ENCODE peak calls at places on chromosomes 4 and X, in four cellular contexts. T, G, B and S are unnamed samples. For H3F3A, the result is how much of the 10 kb centered on the place peaks cover.

GRCh38 chrX:85611926-85612325 is 232.5 kb upstream of the POF1B start:
- DNase-seq in T (peak), G (peak), B (peak), S (peak)

GRCh38 chrX:40996886-40997530 is 88.2 kb upstream of the USP9X start:
- DNase-seq in B (peak), T (peak), G (no peak), S (peak)

GRCh38 chrX:53077207-53078197 is 4.7 kb upstream of the TSPYL2 start:
- DNase-seq in T (no peak), B (no peak), G (no peak), S (peak)

GRCh38 chrX:123425904-123426303 is 241.8 kb downstream of the GRIA3 start:
- DNase-seq in G (no peak), B (peak), T (peak), S (no peak)

GRCh38 chrX:152904151-152905080 is 6.5 kb downstream of the ZNF185 start:
- DNase-seq in B (peak), G (no peak), T (peak), S (peak)

GRCh38 chrX:46961574-46962279 is 49.5 kb downstream of the JADE3 start:
- DNase-seq in B (no peak), T (no peak), G (no peak), S (peak)

GRCh38 chrX:41209853-41210252 is 124.1 kb upstream of the DDX3X start:
- DNase-seq in T (no peak), B (no peak), G (no peak), S (no peak)

GRCh38 chr4:70915048-70915815 is 13.1 kb downstream of the MOB1B start:
- DNase-seq in T (peak), G (no peak), B (peak), S (no peak)

GRCh38 chrX:42778096-42778495 is at the start of gene PPP1R2C:
- DNase-seq in G (no peak), T (no peak), B (no peak), S (no peak)

GRCh38 chrX:54358424-54359211 is 772 bp upstream of the WNK3 start:
- DNase-seq in T (peak), G (no peak), B (no peak), S (peak)

GRCh38 chr4:174222266-174222872 is 61.1 kb downstream of the FBXO8 start:
- DNase-seq in T (peak), G (peak), B (peak), S (peak)

GRCh38 chr4:185255868-185256267 is 46.5 kb downstream of the SNX25 start:
- DNase-seq in T (no peak), G (peak), B (no peak), S (no peak)

GRCh38 chr4:3461515-3462291 is 1.4 kb upstream of the DOK7 start:
- DNase-seq in B (peak), G (no peak), T (no peak), S (no peak)

GRCh38 chr4:4861592-4862551 is 2.4 kb downstream of the MSX1 start:
- DNase-seq in G (no peak), B (no peak), T (no peak), S (no peak)

GRCh38 chr4:148565801-148566200 is 123.6 kb upstream of the NR3C2 start:
- DNase-seq in T (no peak), B (no peak), G (no peak), S (no peak)

GRCh38 chrX:134658002-134658401 is 269 bp downstream of the PLAC1 start:
- DNase-seq in T (no peak), B (no peak), G (no peak), S (no peak)

GRCh38 chr4:169658196-169658595 is 37.8 kb downstream of the CLCN3 start:
- DNase-seq in B (peak), T (no peak), G (no peak), S (no peak)

GRCh38 chr4:79651516-79651915 is 243.5 kb upstream of the GK2 start:
- DNase-seq in G (no peak), B (no peak), T (peak), S (peak)

GRCh38 chrX:42519666-42520231 is 258.2 kb downstream of the PPP1R2C start:
- DNase-seq in B (peak), T (peak), G (no peak), S (no peak)

GRCh38 chr4:39390603-39391002 is 16.1 kb upstream of the KLB start:
- DNase-seq in T (no peak), G (no peak), B (no peak), S (no peak)

GRCh38 chr4:159941076-159941475 is 838.2 kb downstream of the RAPGEF2 start:
- DNase-seq in G (no peak), B (no peak), T (no peak), S (no peak)

GRCh38 chr4:174402470-174403176 is 118.9 kb downstream of the CEP44 start:
- DNase-seq in B (peak), T (peak), G (no peak), S (no peak)

GRCh38 chr4:114005569-114006442 is 26.4 kb upstream of the ARSJ start:
- DNase-seq in G (no peak), B (peak), T (peak), S (peak)

GRCh38 chrX:10450959-10451355 is 169.4 kb downstream of the MID1 start:
- DNase-seq in G (no peak), T (peak), B (no peak), S (no peak)

GRCh38 chr4:23889814-23890269 is at the start of gene PPARGC1A:
- DNase-seq in B (no peak), G (peak), T (peak), S (peak)

GRCh38 chr4:120688791-120689190 is 233.7 kb downstream of the PRDM5 start:
- DNase-seq in B (no peak), G (no peak), T (no peak), S (no peak)

GRCh38 chr4:7827566-7827965 is 112.1 kb downstream of the AFAP1 start:
- DNase-seq in G (no peak), B (no peak), T (peak), S (no peak)

GRCh38 chr4:144562019-144562740 is 83.8 kb upstream of the HHIP start:
- DNase-seq in G (no peak), B (no peak), T (no peak), S (peak)

GRCh38 chr4:29131304-29131703 is 1588.9 kb upstream of the PCDH7 start:
- DNase-seq in T (no peak), B (peak), G (no peak), S (peak)

GRCh38 chrX:68462653-68463052 is 29.4 kb upstream of the OPHN1 start:
- DNase-seq in G (peak), T (peak), B (peak), S (peak)

GRCh38 chr4:170057851-170058250 is 31.7 kb upstream of the MFAP3L start:
- DNase-seq in T (no peak), B (no peak), G (no peak), S (no peak)

GRCh38 chrX:29376584-29376983 is 789.3 kb downstream of the IL1RAPL1 start:
- DNase-seq in T (no peak), B (no peak), G (no peak), S (no peak)
- H3K27ac ChIP-seq in T (no peak), B (no peak), G (no peak), S (no peak)

DNA sequence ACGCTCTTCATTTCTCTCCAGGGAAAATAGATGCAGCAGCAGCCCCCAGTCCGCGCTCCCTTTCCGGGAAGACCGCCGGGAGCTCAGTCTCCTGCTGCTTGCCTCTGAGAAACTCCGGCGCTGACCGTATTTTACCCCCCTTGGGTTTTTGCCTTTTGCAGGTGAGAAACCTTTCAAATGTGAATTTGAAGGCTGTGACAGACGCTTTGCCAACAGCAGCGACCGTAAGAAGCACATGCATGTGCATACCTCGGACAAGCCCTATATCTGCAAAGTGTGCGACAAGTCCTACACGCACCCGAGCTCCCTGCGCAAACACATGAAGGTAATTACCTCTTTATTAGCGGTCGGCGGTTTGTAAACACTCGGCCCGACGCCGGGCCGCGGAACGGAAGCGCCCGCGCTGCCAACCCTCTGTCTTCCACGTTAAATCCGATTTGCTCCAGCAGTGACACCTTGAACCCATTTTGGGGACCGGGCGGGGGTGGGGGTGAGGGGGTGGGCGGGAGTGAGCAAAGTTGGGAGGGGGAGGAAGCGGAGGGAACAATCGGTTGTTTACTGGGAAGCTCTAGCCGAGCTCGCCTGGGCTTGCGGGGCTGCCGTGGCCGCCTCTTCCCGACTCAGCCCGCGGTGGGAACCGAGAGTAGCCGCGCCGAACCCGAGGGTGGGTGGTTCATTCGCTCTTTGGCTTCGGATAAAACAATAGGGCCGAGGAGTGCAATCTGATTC is 3.0 kb downstream of the ZIC3 start:
- DNase-seq in T (peak), B (no peak), G (no peak), S (no peak)
- TF ChIP-seq EZH2phosphoT487 in T (no peak), B (no peak), G (no peak), S (no peak)

DNA sequence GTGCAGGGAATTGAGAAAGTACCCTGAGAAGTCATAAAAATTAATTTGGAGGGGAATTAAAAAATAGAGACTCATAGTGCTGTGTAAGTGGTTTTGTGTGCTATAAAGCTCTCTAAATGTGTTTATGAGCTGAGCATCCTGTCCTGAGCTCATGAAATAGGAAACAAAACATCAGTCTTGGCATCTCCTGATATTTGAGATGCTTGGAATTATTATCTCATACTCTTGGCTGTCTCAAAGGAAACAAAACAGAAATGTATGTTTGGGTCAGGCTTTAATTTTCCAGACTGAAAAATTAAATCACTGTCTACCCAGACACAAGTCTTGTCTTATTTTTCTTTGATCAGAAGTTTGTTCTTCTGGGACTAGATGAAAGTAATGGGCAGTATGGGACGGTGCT is 38.0 kb upstream of the EMCN start:
- DNase-seq in B (no peak), T (peak), G (no peak), S (no peak)
- H3F3A ChIP-seq in B (under half), T (under half), G (under half), S (under half)

GRCh38 chr4:139763205-139763604 is 97.6 kb downstream of the MGST2 start:
- DNase-seq in G (no peak), B (no peak), T (no peak), S (peak)

GRCh38 chr4:139762715-139763114 is 97.1 kb downstream of the MGST2 start:
- DNase-seq in T (no peak), G (no peak), B (no peak), S (no peak)

GRCh38 chr4:139764686-139765085 is 99.1 kb downstream of the MGST2 start:
- DNase-seq in B (no peak), G (no peak), T (no peak), S (no peak)

GRCh38 chr4:139763668-139764067 is 98.0 kb downstream of the MGST2 start:
- DNase-seq in T (no peak), G (peak), B (no peak), S (no peak)

DNA sequence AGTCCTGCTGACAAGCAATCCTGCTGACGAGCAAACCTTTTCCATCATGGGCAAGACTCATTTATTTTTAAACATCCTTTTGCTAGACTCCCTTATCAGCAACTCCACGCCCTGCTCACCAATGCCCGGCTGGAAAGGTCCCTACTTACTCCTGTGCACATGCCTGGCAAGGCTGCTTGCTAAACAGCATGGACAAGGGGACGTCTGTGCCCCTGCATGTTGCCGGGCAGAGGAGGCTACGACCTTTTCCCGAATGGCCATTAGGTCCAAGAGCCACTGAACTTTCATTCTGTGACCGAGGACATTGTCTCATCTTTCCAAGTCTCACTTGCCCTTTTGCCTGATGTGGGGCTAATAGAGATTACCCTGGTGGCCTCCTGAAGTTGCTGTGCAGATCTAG is 98.6 kb downstream of the MGST2 start:
- DNase-seq in B (no peak), T (no peak), G (no peak), S (no peak)
- H3K27ac ChIP-seq in B (no peak), T (no peak), G (no peak), S (no peak)

GRCh38 chr4:77163636-77164035 is 6.6 kb downstream of the CCNG2 start:
- DNase-seq in B (no peak), T (no peak), G (no peak), S (no peak)
- TF ChIP-seq EZH2phosphoT487 in B (no peak), T (no peak), G (no peak), S (no peak)

GRCh38 chrX:2708016-2708415 is 16.9 kb downstream of the CD99 start:
- DNase-seq in G (no peak), B (peak), T (peak), S (no peak)
- H3F3A ChIP-seq in G (under half), B (under half), T (half or more), S (under half)

DNA sequence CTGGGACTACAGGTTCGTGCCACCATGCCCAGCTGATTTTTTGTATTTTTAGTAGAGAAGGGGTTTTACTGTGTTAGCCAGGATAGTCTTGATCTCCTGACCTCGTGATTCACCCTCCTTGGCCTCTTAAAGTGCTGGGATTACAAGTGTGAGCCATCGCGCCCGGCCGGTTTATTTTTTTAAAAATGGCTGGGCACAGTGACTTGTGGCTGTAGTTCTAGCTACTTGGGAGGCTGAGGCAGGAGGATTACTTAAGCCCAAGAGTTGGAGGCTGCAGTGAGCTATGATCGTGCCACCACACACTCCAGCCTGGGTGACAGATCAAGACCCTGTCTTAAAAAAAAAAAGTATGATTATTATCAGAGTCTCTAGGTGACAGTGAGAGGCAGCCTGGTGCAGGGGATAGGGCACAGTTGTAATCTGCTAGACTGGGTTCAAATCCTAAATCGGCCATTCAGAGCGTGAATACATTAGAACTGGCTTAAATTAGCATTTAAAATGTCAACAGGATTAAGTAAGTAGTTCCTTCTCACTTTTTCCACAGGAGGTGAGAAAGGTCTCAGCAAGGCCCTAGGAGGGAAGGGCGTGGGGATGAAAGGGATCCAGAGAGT is 435 bp upstream of the MGST2 start:
- DNase-seq in T (no peak), B (no peak), G (no peak), S (no peak)
- H3K27ac ChIP-seq in T (peak), B (peak), G (no peak), S (peak)

GRCh38 chrX:50635811-50636365 is 165.3 kb upstream of the DGKK start:
- DNase-seq in T (no peak), B (no peak), G (no peak), S (no peak)
- TF ChIP-seq EZH2phosphoT487 in T (no peak), B (no peak), G (no peak), S (no peak)